ENCODE peak calls at places on chromosome 6, in four cellular contexts. F is right atrium auricular region, X is colonic mucosa, K is NCI-H69. J is an unnamed sample.

GRCh38 chr6:3609388-3609787 is 142.1 kb downstream of the PXDC1 start:
- DNase-seq in X (no peak), F (no peak), K (peak), J (no peak)

GRCh38 chr6:40286721-40287120 is 300.4 kb downstream of the LRFN2 start:
- DNase-seq in K (peak), X (no peak), F (no peak), J (no peak)

GRCh38 chr6:25366785-25367657 is 87.8 kb downstream of the CARMIL1 start:
- DNase-seq in F (no peak), X (no peak), K (peak), J (no peak)

GRCh38 chr6:165804331-165805066 is 141.5 kb upstream of the PDE10A start:
- DNase-seq in F (no peak), K (no peak), X (no peak), J (no peak)

GRCh38 chr6:25359891-25360290 is 80.7 kb downstream of the CARMIL1 start:
- DNase-seq in F (no peak), X (peak), K (peak), J (peak)

GRCh38 chr6:71465096-71465495 is 176.5 kb downstream of the OGFRL1 start:
- DNase-seq in X (no peak), K (no peak), F (no peak), J (no peak)

GRCh38 chr6:52125139-52125538 is 37.7 kb upstream of the PKHD1 start:
- DNase-seq in X (no peak), F (no peak), K (no peak), J (no peak)

GRCh38 chr6:126267621-126268020 is 72.3 kb upstream of the CENPW start:
- DNase-seq in F (no peak), X (no peak), K (peak), J (no peak)

GRCh38 chr6:123821112-123821511 is 17.4 kb downstream of the NKAIN2 start:
- DNase-seq in K (no peak), F (no peak), X (no peak), J (no peak)

GRCh38 chr6:33985333-33985751 is 160.5 kb downstream of the GRM4 start:
- DNase-seq in F (no peak), X (peak), K (no peak), J (no peak)

GRCh38 chr6:41624621-41625365 is 13.5 kb upstream of the MDFI start:
- DNase-seq in K (no peak), X (no peak), F (no peak), J (no peak)

GRCh38 chr6:6333498-6333897 is 13.0 kb upstream of the F13A1 start:
- DNase-seq in F (no peak), K (no peak), X (no peak), J (no peak)

GRCh38 chr6:159996626-159997497 is 28.0 kb downstream of the IGF2R start:
- DNase-seq in X (no peak), K (no peak), F (no peak), J (no peak)

GRCh38 chr6:111992851-111993250 is 61.1 kb upstream of the CCN6 start:
- DNase-seq in X (no peak), K (peak), F (no peak), J (no peak)

GRCh38 chr6:148251891-148252290 is 90.7 kb upstream of the SASH1 start:
- DNase-seq in X (no peak), F (no peak), K (no peak), J (no peak)

GRCh38 chr6:154931741-154932424 is 63.2 kb upstream of the TIAM2 start:
- DNase-seq in F (no peak), X (no peak), K (no peak), J (no peak)

GRCh38 chr6:3919130-3919628 is 70.0 kb downstream of the FAM50B start:
- DNase-seq in F (peak), K (peak), X (no peak), J (peak)

GRCh38 chr6:121492536-121492935 is 57.1 kb downstream of the GJA1 start:
- DNase-seq in F (no peak), K (no peak), X (no peak), J (no peak)

GRCh38 chr6:20564269-20564668 is 30.0 kb downstream of the CDKAL1 start:
- DNase-seq in X (no peak), K (peak), F (no peak), J (no peak)

GRCh38 chr6:49980898-49981297 is 11.5 kb upstream of the DEFB113 start:
- DNase-seq in K (no peak), X (no peak), F (no peak), J (no peak)

GRCh38 chr6:50145125-50145524 is 95.4 kb upstream of the DEFB112 start:
- DNase-seq in X (no peak), K (peak), F (no peak), J (no peak)

GRCh38 chr6:15493437-15494168 is 169.2 kb downstream of the DTNBP1 start:
- DNase-seq in F (peak), X (no peak), K (no peak), J (no peak)

GRCh38 chr6:99589290-99589672 is 17.4 kb upstream of the PRDM13 start:
- DNase-seq in F (no peak), X (no peak), K (peak), J (peak)